ENCODE peak calls at places on chromosomes 1 and 21, in nine cellular contexts. B is neural progenitor cell, O is adrenal gland, R is transverse colon, Z is A549, L is H1, T is fibroblast of lung, M is left lung, V is cardiac muscle cell. J is an unnamed sample. For H3K4me1, the result is how much of the 10 kb centered on the place peaks cover.

GRCh38 chr1:22264464-22265330 is 121.8 kb upstream of the WNT4 start:
- DNase-seq in B (peak), O (no peak), R (no peak), Z (no peak), L (peak), T (no peak), M (no peak), V (no peak), J (no peak)

GRCh38 chr1:30928171-30928570 is 19.6 kb upstream of the SDC3 start:
- DNase-seq in B (no peak), O (no peak), R (no peak), Z (no peak), L (no peak), T (no peak), M (peak), V (no peak), J (no peak)

GRCh38 chr1:59743324-59744108 is 71.2 kb upstream of the HOOK1 start:
- DNase-seq in B (no peak), O (no peak), R (no peak), Z (no peak), L (no peak), T (no peak), M (no peak), V (peak), J (no peak)

GRCh38 chr1:155254714-155255242 is 505 bp downstream of the ENTREP3 start:
- DNase-seq in B (peak), O (peak), R (peak), Z (no peak), L (no peak), T (no peak), M (peak), V (no peak), J (no peak)

GRCh38 chr1:219931033-219931432 is 2.7 kb upstream of the SLC30A10 start:
- DNase-seq in B (no peak), O (no peak), R (no peak), Z (no peak), L (no peak), T (no peak), M (no peak), V (peak), J (no peak)

GRCh38 chr1:966135-966602 is at the start of gene PLEKHN1:
- DNase-seq in B (no peak), O (no peak), R (peak), Z (no peak), L (no peak), T (peak), M (peak), V (peak), J (peak)

GRCh38 chr1:224873645-224874369 is 55.7 kb upstream of the DNAH14 start:
- DNase-seq in B (no peak), O (no peak), R (no peak), Z (no peak), L (no peak), T (peak), M (no peak), V (peak), J (no peak)

GRCh38 chr1:23752909-23753308 is 9.6 kb downstream of the ELOA start:
- DNase-seq in B (no peak), O (no peak), R (no peak), Z (no peak), L (no peak), T (no peak), M (no peak), V (no peak), J (no peak)

GRCh38 chr21:44375281-44375651 is 21.8 kb downstream of the TRPM2 start:
- DNase-seq in B (no peak), O (no peak), R (peak), Z (no peak), L (no peak), T (no peak), M (peak), V (no peak), J (no peak)

GRCh38 chr1:40736085-40736531 is 44.6 kb downstream of the NFYC start:
- DNase-seq in B (peak), O (no peak), R (no peak), Z (no peak), L (no peak), T (peak), M (no peak), V (peak), J (peak)

GRCh38 chr21:42069327-42069726 is 1.8 kb upstream of the UMODL1 start:
- DNase-seq in B (no peak), O (no peak), R (no peak), Z (no peak), L (no peak), T (no peak), M (no peak), V (no peak), J (no peak)
- H3K4me1 ChIP-seq in B (under half), O (under half), R (under half), Z (under half), L (under half), T (under half), M (under half), V (under half), J (under half)

GRCh38 chr21:34984356-34984755 is 64.7 kb downstream of the RUNX1 start:
- DNase-seq in B (no peak), O (no peak), R (no peak), Z (no peak), L (no peak), T (no peak), M (no peak), V (no peak), J (no peak)
- H3K27ac ChIP-seq in B (no peak), O (no peak), R (no peak), Z (peak), L (no peak), T (no peak), M (no peak), V (no peak), J (no peak)

DNA sequence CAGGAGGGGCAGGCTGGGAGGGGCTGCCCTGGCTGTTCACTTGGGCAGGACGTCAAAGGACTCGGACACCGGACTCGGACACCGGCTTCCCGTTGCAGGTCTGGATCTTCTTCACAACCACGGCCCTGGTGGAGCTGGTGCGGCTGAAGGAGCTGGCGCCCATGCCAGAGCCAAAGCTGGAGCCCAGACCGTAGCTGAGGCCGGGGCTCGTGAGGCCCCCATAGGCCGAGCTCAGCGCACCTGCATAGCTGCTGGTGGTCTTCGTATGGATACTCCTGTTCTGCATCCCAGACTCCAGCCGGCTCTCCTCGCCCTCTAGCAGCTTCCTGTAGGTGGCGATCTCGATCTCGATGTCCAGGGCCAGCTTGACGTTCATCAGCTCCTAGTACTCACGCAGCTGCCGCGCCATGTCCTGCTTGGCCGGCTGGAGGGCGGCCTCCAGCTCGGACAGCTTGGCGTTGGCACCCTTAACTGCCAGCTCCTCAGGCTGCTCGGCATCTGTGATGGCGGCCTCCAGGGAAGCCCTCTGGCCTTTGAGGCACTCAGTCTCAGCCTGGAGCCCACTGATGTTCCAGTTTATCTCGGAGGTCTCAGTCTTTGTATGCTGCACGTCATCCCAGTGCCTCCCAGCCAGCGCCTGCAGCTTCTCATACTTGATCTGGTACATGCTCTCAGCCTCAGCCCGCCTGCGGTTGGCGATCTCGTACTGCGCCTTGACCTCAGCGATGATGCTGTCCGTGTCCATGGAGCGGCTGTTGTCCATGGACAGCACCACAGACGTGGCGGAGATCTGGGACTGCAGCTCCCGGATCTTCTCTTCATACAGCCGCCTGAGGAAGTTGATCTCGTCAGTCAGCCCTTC is 15.1 kb upstream of the KLF17 start:
- DNase-seq in B (peak), O (no peak), R (no peak), Z (no peak), L (no peak), T (peak), M (no peak), V (no peak), J (no peak)
- TF ChIP-seq CTCF in B (peak), O (no peak), R (no peak), Z (peak), L (peak), T (no peak), M (no peak), V (no peak), J (no peak)

GRCh38 chr1:27601321-27601770 is 2.6 kb downstream of the AHDC1 start:
- DNase-seq in B (no peak), O (no peak), R (no peak), Z (no peak), L (no peak), T (no peak), M (no peak), V (no peak), J (no peak)
- H3K4me1 ChIP-seq in B (half or more), O (half or more), R (under half), Z (half or more), L (under half), T (under half), M (half or more), V (half or more), J (under half)